ENCODE peak calls at places on chromosome 11, in ten cellular contexts. G, P, B, D, S, R, K, M, L and I are unnamed samples.

GRCh38 chr11:47186937-47187681 is 875 bp upstream of the PACSIN3 start:
- DNase-seq in G (peak; percentile 86), P (no peak), B (no peak), D (peak; percentile 58), S (peak; percentile 44), R (peak; percentile 85), K (peak; percentile 29), M (peak; percentile 36), L (peak; percentile 60), I (no peak)

GRCh38 chr11:120612363-120613263 is 101.1 kb downstream of the GRIK4 start:
- DNase-seq in G (no peak), P (no peak), B (no peak), D (peak; percentile 22), S (peak; percentile 21), R (peak; percentile 12), K (no peak), M (peak; percentile 32), L (no peak), I (peak; percentile 57)

GRCh38 chr11:61164610-61165424 is 3.6 kb upstream of the VPS37C start:
- DNase-seq in G (no peak), P (no peak), B (no peak), D (no peak), S (no peak), R (no peak), K (no peak), M (no peak), L (no peak), I (no peak)

GRCh38 chr11:117806906-117807305 is 9.9 kb upstream of the DSCAML1 start:
- DNase-seq in G (no peak), P (no peak), B (no peak), D (no peak), S (no peak), R (no peak), K (no peak), M (no peak), L (no peak), I (no peak)

GRCh38 chr11:57434640-57435546 is 8.0 kb upstream of the SLC43A3 start:
- DNase-seq in G (no peak), P (peak; percentile 88), B (no peak), D (peak; percentile 95), S (peak; percentile 95), R (no peak), K (peak; percentile 90), M (peak; percentile 81), L (peak; percentile 97), I (no peak)

GRCh38 chr11:130601141-130601540 is 152.7 kb downstream of the ADAMTS15 start:
- DNase-seq in G (no peak), P (no peak), B (no peak), D (peak; percentile 64), S (peak; percentile 93), R (peak; percentile 72), K (no peak), M (peak; percentile 84), L (peak; percentile 76), I (no peak)

GRCh38 chr11:65781152-65781961 is 581 bp upstream of the AP5B1 start:
- DNase-seq in G (peak; percentile 90), P (no peak), B (no peak), D (peak; percentile 48), S (no peak), R (no peak), K (no peak), M (no peak), L (peak; percentile 9), I (no peak)

GRCh38 chr11:10716543-10717259 is 23.1 kb upstream of the IRAG1 start:
- DNase-seq in G (no peak), P (no peak), B (no peak), D (peak; percentile 31), S (no peak), R (no peak), K (no peak), M (no peak), L (no peak), I (no peak)

GRCh38 chr11:134711563-134711962 is 299.5 kb upstream of the B3GAT1 start:
- DNase-seq in G (no peak), P (no peak), B (no peak), D (no peak), S (no peak), R (no peak), K (no peak), M (no peak), L (no peak), I (no peak)

GRCh38 chr11:910044-910588 is 494 bp downstream of the CHID1 start:
- DNase-seq in G (no peak), P (no peak), B (no peak), D (no peak), S (no peak), R (no peak), K (no peak), M (no peak), L (no peak), I (no peak)

GRCh38 chr11:1728931-1729691 is 21.3 kb downstream of the IFITM10 start:
- DNase-seq in G (no peak), P (no peak), B (no peak), D (no peak), S (no peak), R (no peak), K (no peak), M (no peak), L (no peak), I (no peak)

DNA sequence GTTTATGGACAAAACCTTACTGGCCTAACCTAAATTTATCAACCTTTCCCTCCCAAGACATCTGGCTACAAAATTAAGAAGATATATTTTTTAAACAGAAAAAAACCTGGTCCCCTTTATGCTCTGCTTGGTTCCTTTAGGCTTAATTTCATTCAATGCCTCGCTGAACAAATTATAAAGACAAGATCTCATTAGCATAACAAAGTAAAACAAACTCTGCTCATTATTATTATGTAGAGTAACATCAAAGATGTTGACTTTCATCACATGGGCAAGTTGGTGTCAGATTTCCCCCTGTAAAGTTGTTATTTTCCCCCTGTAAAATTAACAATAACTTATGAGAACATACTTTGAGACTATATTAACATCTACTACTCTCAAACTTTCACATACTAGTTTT is 11.0 kb downstream of the RRAS2 start:
- DNase-seq in G (no peak), P (no peak), B (no peak), D (no peak), S (no peak), R (no peak), K (no peak), M (no peak), L (no peak), I (no peak)
- H3K4me3 ChIP-seq in G (no peak overlapping the region), P (no peak overlapping the region), B (no peak overlapping the region), D (no peak overlapping the region), S (no peak overlapping the region), R (no peak overlapping the region), K (no peak overlapping the region), M (no peak overlapping the region), L (no peak overlapping the region), I (no peak overlapping the region)

GRCh38 chr11:115502636-115503082 is 1.6 kb downstream of the CADM1 start:
- DNase-seq in G (no peak), P (no peak), B (no peak), D (peak; percentile 0), S (no peak), R (no peak), K (no peak), M (no peak), L (no peak), I (no peak)
- H3K4me3 ChIP-seq in G (peak overlapping the region; percentile 76), P (peak overlapping the region; percentile 50), B (peak overlapping the region; percentile 31), D (peak overlapping the region; percentile 55), S (peak overlapping the region; percentile 51), R (peak overlapping the region; percentile 61), K (peak overlapping the region; percentile 79), M (peak overlapping the region; percentile 58), L (no peak overlapping the region), I (peak overlapping the region; percentile 67)

DNA sequence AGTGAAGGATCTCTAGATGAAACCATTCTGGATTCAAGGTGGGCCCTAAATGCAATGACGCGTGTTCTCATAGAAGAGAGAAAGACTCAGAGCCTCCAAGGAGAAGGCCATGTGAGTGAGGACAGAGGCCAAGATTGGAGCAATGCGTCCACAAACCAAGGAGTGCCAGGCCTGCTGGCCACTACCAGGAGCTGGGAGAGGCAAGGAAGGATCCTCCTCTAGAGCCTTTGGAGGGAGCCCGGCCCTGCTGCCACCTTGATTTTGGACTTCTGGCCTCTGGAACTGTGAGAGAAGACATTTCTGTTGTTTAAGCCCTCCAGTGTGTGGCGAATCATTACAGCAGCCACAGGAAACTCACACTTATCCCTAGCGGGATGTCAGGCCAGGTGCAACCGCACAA is 52.7 kb upstream of the SHANK2 start:
- DNase-seq in G (no peak), P (no peak), B (no peak), D (no peak), S (no peak), R (no peak), K (no peak), M (no peak), L (no peak), I (no peak)
- H3K4me3 ChIP-seq in G (no peak overlapping the region), P (no peak overlapping the region), B (no peak overlapping the region), D (no peak overlapping the region), S (no peak overlapping the region), R (no peak overlapping the region), K (no peak overlapping the region), M (no peak overlapping the region), L (no peak overlapping the region), I (no peak overlapping the region)

GRCh38 chr11:119424276-119424675 is 1.3 kb upstream of the THY1 start:
- DNase-seq in G (no peak), P (no peak), B (no peak), D (no peak), S (no peak), R (no peak), K (no peak), M (no peak), L (no peak), I (no peak)

GRCh38 chr11:119422505-119423416 is at the start of gene THY1:
- DNase-seq in G (peak; percentile 76), P (no peak), B (no peak), D (peak; percentile 77), S (peak; percentile 43), R (peak; percentile 30), K (no peak), M (no peak), L (peak; percentile 61), I (no peak)

GRCh38 chr11:119421941-119422504 is 949 bp downstream of the THY1 start:
- DNase-seq in G (peak; percentile 81), P (no peak), B (no peak), D (peak; percentile 73), S (peak; percentile 37), R (no peak), K (no peak), M (no peak), L (peak; percentile 50), I (no peak)

GRCh38 chr11:119424775-119425174 is 1.8 kb upstream of the THY1 start:
- DNase-seq in G (no peak), P (no peak), B (no peak), D (no peak), S (no peak), R (no peak), K (no peak), M (no peak), L (no peak), I (no peak)

DNA sequence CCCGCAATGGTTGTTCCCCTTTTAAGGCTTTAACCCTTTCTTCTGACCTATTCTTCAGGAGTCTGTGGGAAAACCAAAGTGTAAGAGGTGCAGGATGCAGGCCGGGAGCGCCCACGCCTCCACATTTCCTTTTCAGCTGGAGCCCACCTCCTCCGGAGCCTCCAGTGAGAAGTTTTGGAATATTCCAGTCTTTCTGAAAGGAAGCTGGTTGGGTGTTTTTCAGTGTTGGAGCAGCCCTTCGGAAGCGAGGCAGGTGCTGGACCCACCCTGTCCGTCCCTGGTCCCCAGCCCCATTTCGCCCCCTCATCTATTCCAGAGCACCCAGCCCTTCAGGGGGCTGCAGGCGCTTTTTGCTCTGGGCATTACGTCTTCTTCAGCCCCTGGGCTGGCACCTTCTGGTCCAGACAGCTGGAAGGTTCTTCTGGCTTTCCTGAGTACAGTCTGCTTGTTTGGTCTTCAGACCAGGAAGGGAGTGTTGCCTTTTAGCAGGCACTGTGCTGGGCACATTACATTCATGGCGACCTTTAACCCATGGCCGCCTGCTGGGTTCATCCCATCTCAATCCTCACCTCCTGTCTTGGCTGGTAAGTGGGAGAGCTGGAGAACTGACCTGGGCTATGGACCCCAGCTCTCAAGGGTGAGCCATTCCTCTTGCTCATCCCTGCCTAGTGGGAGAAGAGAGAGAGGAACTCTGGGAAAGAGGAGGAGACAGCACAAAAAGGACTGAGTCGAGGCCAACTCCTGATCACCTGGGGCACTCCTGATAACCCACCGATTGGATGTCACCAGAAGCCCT is 685 bp upstream of the THY1 start:
- DNase-seq in G (no peak), P (no peak), B (no peak), D (no peak), S (no peak), R (no peak), K (no peak), M (no peak), L (no peak), I (no peak)
- H3K4me3 ChIP-seq in G (peak overlapping the region; percentile 21), P (peak overlapping the region; percentile 64), B (no peak overlapping the region), D (peak overlapping the region; percentile 98), S (no peak overlapping the region), R (no peak overlapping the region), K (no peak overlapping the region), M (peak overlapping the region; percentile 61), L (peak overlapping the region; percentile 82), I (no peak overlapping the region)